ENCODE peak calls at places on chromosomes 3 and 15, in five cellular contexts. P is activated T-cell treated with anti-CD3 and anti-CD28 coated beads for 24 hours, J is tibial artery, E is kidney epithelial cell, W is head of caudate nucleus. A is an unnamed sample.

GRCh38 chr3:188595890-188596376 is 442.0 kb downstream of the LPP start:
- DNase-seq in P (no peak), J (no peak), E (no peak), W (no peak), A (no peak)

GRCh38 chr3:52017467-52018065 is 21.9 kb upstream of the RPL29 start:
- DNase-seq in E (no peak), W (no peak), P (no peak), J (no peak), A (no peak)

GRCh38 chr3:58994746-58995330 is 55.0 kb downstream of the CFAP20DC start:
- DNase-seq in P (no peak), E (peak; percentile 47), J (no peak), W (no peak), A (peak; percentile 18)

GRCh38 chr3:13348671-13349396 is 71.3 kb downstream of the NUP210 start:
- DNase-seq in J (no peak), E (no peak), P (no peak), W (no peak), A (no peak)

GRCh38 chr3:64224826-64225606 is at the start of gene PRICKLE2:
- DNase-seq in J (peak; percentile 94), P (no peak), E (peak; percentile 90), W (peak; percentile 73), A (peak; percentile 42)

GRCh38 chr15:99421172-99421656 is 144.6 kb upstream of the MEF2A start:
- DNase-seq in W (no peak), P (no peak), E (no peak), J (peak; percentile 33), A (no peak)

GRCh38 chr15:61879219-61879618 is 181.0 kb downstream of the VPS13C start:
- DNase-seq in J (no peak), W (no peak), P (no peak), E (peak; percentile 14), A (no peak)

GRCh38 chr3:196948442-196949365 is 6.4 kb upstream of the NCBP2 start:
- DNase-seq in E (no peak), W (no peak), J (no peak), P (no peak), A (no peak)

GRCh38 chr15:97745481-97746071 is 214.9 kb upstream of the ARRDC4 start:
- DNase-seq in W (no peak), E (no peak), P (peak; percentile 4), J (no peak), A (no peak)

GRCh38 chr3:139263798-139264197 is 80.0 kb upstream of the MRPS22 start:
- DNase-seq in P (no peak), J (no peak), W (no peak), E (no peak), A (no peak)

GRCh38 chr3:28791713-28792255 is 443.2 kb upstream of the AZI2 start:
- DNase-seq in E (no peak), W (no peak), J (no peak), P (no peak), A (no peak)

A was measured in B cell.